ENCODE peak calls at places on chromosomes 5 and 9, in nine cellular contexts. A is NCI-H2081; G is dorsolateral prefrontal cortex; K is T-cell; I is endothelial cell; W is hepatocyte; B is activated T-cell treated with anti-CD3 and anti-CD28 coated beads, Interleukin-2, amount 50 U/mL, for 24 hours; T is Peyer's patch; Q is T-helper 1 cell. N is an unnamed sample.

GRCh38 chr9:34072868-34073590 is 24.3 kb upstream of the UBAP2 start:
- DNase-seq in A (no peak), G (no peak), K (no peak), I (no peak), W (peak), B (no peak), T (no peak), Q (no peak), N (no peak)

GRCh38 chr9:116368680-116369079 is 215.1 kb downstream of the PAPPA start:
- DNase-seq in A (no peak), G (no peak), K (no peak), I (no peak), W (no peak), B (no peak), T (no peak), Q (no peak), N (no peak)

GRCh38 chr9:38671748-38672147 is 48.2 kb downstream of the FAM240B start:
- DNase-seq in A (no peak), G (no peak), K (no peak), I (no peak), W (no peak), B (no peak), T (no peak), Q (no peak), N (no peak)

GRCh38 chr9:35549466-35549865 is 55.6 kb upstream of the TESK1 start:
- DNase-seq in A (no peak), G (no peak), K (no peak), I (no peak), W (no peak), B (no peak), T (no peak), Q (no peak), N (no peak)

GRCh38 chr5:127685662-127686061 is 17.5 kb upstream of the CCDC192 start:
- DNase-seq in A (no peak), G (no peak), K (no peak), I (no peak), W (no peak), B (no peak), T (no peak), Q (no peak), N (no peak)

GRCh38 chr9:114387678-114388431 is at the start of gene AKNA:
- DNase-seq in A (no peak), G (peak), K (peak), I (peak), W (peak), B (peak), T (peak), Q (peak), N (peak)

GRCh38 chr5:150320048-150320555 is 17.4 kb upstream of the ARSI start:
- DNase-seq in A (peak), G (peak), K (no peak), I (no peak), W (peak), B (no peak), T (peak), Q (no peak), N (peak)

GRCh38 chr9:69297300-69297980 is 27.6 kb upstream of the ENTREP1 start:
- DNase-seq in A (no peak), G (no peak), K (no peak), I (no peak), W (no peak), B (no peak), T (no peak), Q (no peak), N (no peak)

GRCh38 chr9:5735072-5735471 is 97.8 kb downstream of the ERMP1 start:
- DNase-seq in A (no peak), G (no peak), K (no peak), I (no peak), W (peak), B (no peak), T (no peak), Q (no peak), N (no peak)